ENCODE peak calls at places on chromosomes 2 and 18, in six cellular contexts. W is activated CD8-positive, alpha-beta memory T cell treated with anti-CD3 and anti-CD28 coated beads for 48 hours; M is NCI-H1105 treated with DMSO at 0.1 percent for 48 hours; R is left ventricle myocardium inferior; F is lung; Z is mesendoderm. X is an unnamed sample.
A peak's percentile ranks its signal among the peaks of the same experiment; 100 is the strongest.

GRCh38 chr2:67455219-67456142 is 58.3 kb downstream of the ETAA1 start:
- DNase-seq in W (no peak), M (no peak), R (no peak), F (no peak), Z (no peak), X (no peak)

GRCh38 chr2:158142165-158142564 is 40.5 kb downstream of the UPP2 start:
- DNase-seq in W (no peak), M (no peak), R (no peak), F (no peak), Z (no peak), X (no peak)

GRCh38 chr2:28754321-28754720 is 2.7 kb downstream of the PPP1CB start:
- DNase-seq in W (no peak), M (no peak), R (no peak), F (no peak), Z (no peak), X (no peak)

GRCh38 chr2:155377931-155378444 is 679.5 kb downstream of the KCNJ3 start:
- DNase-seq in W (no peak), M (no peak), R (no peak), F (no peak), Z (no peak), X (no peak)

GRCh38 chr2:72562451-72563153 is 263.2 kb downstream of the EXOC6B start:
- DNase-seq in W (no peak), M (no peak), R (no peak), F (no peak), Z (peak; percentile 35), X (no peak)

GRCh38 chr2:53970095-53970897 is 497 bp downstream of the PSME4 start:
- DNase-seq in W (no peak), M (peak; percentile 39), R (peak; percentile 22), F (peak; percentile 39), Z (peak; percentile 67), X (peak; percentile 10)

GRCh38 chr2:219951111-219951510 is 323.7 kb downstream of the SLC4A3 start:
- DNase-seq in W (no peak), M (no peak), R (no peak), F (no peak), Z (no peak), X (no peak)

GRCh38 chr2:181072486-181072885 is 92.1 kb downstream of the UBE2E3 start:
- DNase-seq in W (no peak), M (no peak), R (no peak), F (no peak), Z (no peak), X (no peak)

GRCh38 chr18:29979884-29980283 is 1062.7 kb downstream of the DSC3 start:
- DNase-seq in W (no peak), M (no peak), R (no peak), F (no peak), Z (no peak), X (no peak)

GRCh38 chr18:8948471-8949149 is 153.9 kb upstream of the NDUFV2 start:
- DNase-seq in W (no peak), M (no peak), R (no peak), F (no peak), Z (peak; percentile 86), X (no peak)

GRCh38 chr2:20916604-20917286 is 93.8 kb upstream of the LDAH start:
- DNase-seq in W (no peak), M (no peak), R (no peak), F (no peak), Z (peak; percentile 48), X (no peak)

X was measured in activated gamma-delta T cell treated with Interleukin-2 at 50 U/mL for 16 hours.